ENCODE peak calls at places on chromosome 14, in seven cellular contexts. One of them, this sample, is unnamed.

GRCh38 chr14:95127531-95127911 is 29.8 kb downstream of the DICER1 start:
- DNase-seq in progenitor cell of endocrine pancreas: no peak
- DNase-seq in natural killer cell: no peak
- DNase-seq in AG10803: no peak
- DNase-seq in activated CD8-positive, alpha-beta T cell treated with anti-CD3 and anti-CD28 coated beads for 36 hours: no peak
- DNase-seq in upper lobe of right lung: no peak
- DNase-seq in AG09309: no peak
- DNase-seq in this sample: no peak

GRCh38 chr14:53640695-53641094 is 315.9 kb downstream of the BMP4 start:
- DNase-seq in AG09309: no peak
- DNase-seq in progenitor cell of endocrine pancreas: no peak
- DNase-seq in natural killer cell: no peak
- DNase-seq in activated CD8-positive, alpha-beta T cell treated with anti-CD3 and anti-CD28 coated beads for 36 hours: no peak
- DNase-seq in AG10803: no peak
- DNase-seq in upper lobe of right lung: no peak
- DNase-seq in this sample: no peak

GRCh38 chr14:77058785-77059184 is 30.3 kb upstream of the IRF2BPL start:
- DNase-seq in upper lobe of right lung: no peak
- DNase-seq in AG09309: no peak
- DNase-seq in AG10803: no peak
- DNase-seq in activated CD8-positive, alpha-beta T cell treated with anti-CD3 and anti-CD28 coated beads for 36 hours: no peak
- DNase-seq in natural killer cell: no peak
- DNase-seq in progenitor cell of endocrine pancreas: no peak
- DNase-seq in this sample: no peak

GRCh38 chr14:102481791-102482238 is 27.8 kb downstream of the ANKRD9 start:
- DNase-seq in upper lobe of right lung: peak; percentile 48
- DNase-seq in AG10803: no peak
- DNase-seq in activated CD8-positive, alpha-beta T cell treated with anti-CD3 and anti-CD28 coated beads for 36 hours: no peak
- DNase-seq in AG09309: no peak
- DNase-seq in progenitor cell of endocrine pancreas: no peak
- DNase-seq in natural killer cell: no peak
- DNase-seq in this sample: no peak

GRCh38 chr14:69087061-69087461 is 65.9 kb downstream of the DCAF5 start:
- DNase-seq in upper lobe of right lung: no peak
- DNase-seq in progenitor cell of endocrine pancreas: no peak
- DNase-seq in AG10803: peak; percentile 59
- DNase-seq in activated CD8-positive, alpha-beta T cell treated with anti-CD3 and anti-CD28 coated beads for 36 hours: no peak
- DNase-seq in AG09309: no peak
- DNase-seq in natural killer cell: no peak
- DNase-seq in this sample: no peak

GRCh38 chr14:73325630-73326299 is 88.5 kb downstream of the PAPLN start:
- DNase-seq in upper lobe of right lung: no peak
- DNase-seq in activated CD8-positive, alpha-beta T cell treated with anti-CD3 and anti-CD28 coated beads for 36 hours: no peak
- DNase-seq in AG10803: no peak
- DNase-seq in natural killer cell: no peak
- DNase-seq in AG09309: no peak
- DNase-seq in progenitor cell of endocrine pancreas: no peak
- DNase-seq in this sample: no peak

GRCh38 chr14:94998702-94999101 is 158.6 kb downstream of the DICER1 start:
- DNase-seq in AG09309: no peak
- DNase-seq in progenitor cell of endocrine pancreas: no peak
- DNase-seq in upper lobe of right lung: no peak
- DNase-seq in AG10803: no peak
- DNase-seq in activated CD8-positive, alpha-beta T cell treated with anti-CD3 and anti-CD28 coated beads for 36 hours: no peak
- DNase-seq in natural killer cell: no peak
- DNase-seq in this sample: no peak

GRCh38 chr14:89126461-89126860 is 290.6 kb downstream of the FOXN3 start:
- DNase-seq in natural killer cell: no peak
- DNase-seq in progenitor cell of endocrine pancreas: no peak
- DNase-seq in AG09309: no peak
- DNase-seq in activated CD8-positive, alpha-beta T cell treated with anti-CD3 and anti-CD28 coated beads for 36 hours: no peak
- DNase-seq in upper lobe of right lung: no peak
- DNase-seq in AG10803: no peak
- DNase-seq in this sample: no peak

GRCh38 chr14:54503476-54503875 is 6.2 kb upstream of the CGRRF1 start:
- DNase-seq in progenitor cell of endocrine pancreas: no peak
- DNase-seq in upper lobe of right lung: no peak
- DNase-seq in AG10803: peak; percentile 67
- DNase-seq in activated CD8-positive, alpha-beta T cell treated with anti-CD3 and anti-CD28 coated beads for 36 hours: no peak
- DNase-seq in AG09309: peak; percentile 21
- DNase-seq in natural killer cell: no peak
- DNase-seq in this sample: no peak

GRCh38 chr14:104215706-104216334 is 77.4 kb downstream of the KIF26A start:
- DNase-seq in natural killer cell: no peak
- DNase-seq in AG10803: no peak
- DNase-seq in progenitor cell of endocrine pancreas: no peak
- DNase-seq in AG09309: no peak
- DNase-seq in upper lobe of right lung: no peak
- DNase-seq in activated CD8-positive, alpha-beta T cell treated with anti-CD3 and anti-CD28 coated beads for 36 hours: no peak
- DNase-seq in this sample: no peak

GRCh38 chr14:75282166-75282547 is 3.5 kb downstream of the FOS start:
- DNase-seq in progenitor cell of endocrine pancreas: no peak
- DNase-seq in activated CD8-positive, alpha-beta T cell treated with anti-CD3 and anti-CD28 coated beads for 36 hours: no peak
- DNase-seq in upper lobe of right lung: no peak
- DNase-seq in AG09309: no peak
- DNase-seq in AG10803: peak; percentile 64
- DNase-seq in natural killer cell: no peak
- DNase-seq in this sample: no peak

GRCh38 chr14:60326274-60326673 is 77.3 kb downstream of the PPM1A start:
- DNase-seq in progenitor cell of endocrine pancreas: no peak
- DNase-seq in upper lobe of right lung: no peak
- DNase-seq in AG10803: no peak
- DNase-seq in AG09309: no peak
- DNase-seq in natural killer cell: no peak
- DNase-seq in activated CD8-positive, alpha-beta T cell treated with anti-CD3 and anti-CD28 coated beads for 36 hours: no peak
- DNase-seq in this sample: no peak

GRCh38 chr14:100018482-100018881 is 46.7 kb upstream of the EVL start:
- DNase-seq in AG10803: no peak
- DNase-seq in AG09309: no peak
- DNase-seq in progenitor cell of endocrine pancreas: no peak
- DNase-seq in upper lobe of right lung: no peak
- DNase-seq in natural killer cell: no peak
- DNase-seq in activated CD8-positive, alpha-beta T cell treated with anti-CD3 and anti-CD28 coated beads for 36 hours: no peak
- DNase-seq in this sample: no peak

GRCh38 chr14:63633801-63634200 is 7.9 kb downstream of the WDR89 start:
- DNase-seq in AG10803: no peak
- DNase-seq in activated CD8-positive, alpha-beta T cell treated with anti-CD3 and anti-CD28 coated beads for 36 hours: no peak
- DNase-seq in natural killer cell: no peak
- DNase-seq in AG09309: no peak
- DNase-seq in upper lobe of right lung: no peak
- DNase-seq in progenitor cell of endocrine pancreas: no peak
- DNase-seq in this sample: no peak
- TF ChIP-seq CTCF in AG10803: peak; percentile 17
- TF ChIP-seq CTCF in activated CD8-positive, alpha-beta T cell treated with anti-CD3 and anti-CD28 coated beads for 36 hours: no peak
- TF ChIP-seq CTCF in natural killer cell: no peak
- TF ChIP-seq CTCF in AG09309: no peak
- TF ChIP-seq CTCF in upper lobe of right lung: no peak
- TF ChIP-seq CTCF in progenitor cell of endocrine pancreas: no peak
- TF ChIP-seq CTCF in this sample: no peak

GRCh38 chr14:93023802-93024434 is 91.8 kb downstream of the ITPK1 start:
- DNase-seq in AG09309: no peak
- DNase-seq in natural killer cell: no peak
- DNase-seq in progenitor cell of endocrine pancreas: no peak
- DNase-seq in upper lobe of right lung: no peak
- DNase-seq in activated CD8-positive, alpha-beta T cell treated with anti-CD3 and anti-CD28 coated beads for 36 hours: no peak
- DNase-seq in AG10803: no peak
- DNase-seq in this sample: no peak
- TF ChIP-seq CTCF in AG09309: no peak
- TF ChIP-seq CTCF in natural killer cell: no peak
- TF ChIP-seq CTCF in progenitor cell of endocrine pancreas: no peak
- TF ChIP-seq CTCF in upper lobe of right lung: no peak
- TF ChIP-seq CTCF in activated CD8-positive, alpha-beta T cell treated with anti-CD3 and anti-CD28 coated beads for 36 hours: no peak
- TF ChIP-seq CTCF in AG10803: no peak
- TF ChIP-seq CTCF in this sample: no peak

GRCh38 chr14:78319826-78320635 is 149.9 kb downstream of the NRXN3 start:
- DNase-seq in natural killer cell: no peak
- DNase-seq in progenitor cell of endocrine pancreas: no peak
- DNase-seq in activated CD8-positive, alpha-beta T cell treated with anti-CD3 and anti-CD28 coated beads for 36 hours: no peak
- DNase-seq in upper lobe of right lung: no peak
- DNase-seq in AG10803: no peak
- DNase-seq in AG09309: no peak
- DNase-seq in this sample: no peak

GRCh38 chr14:78325911-78326310 is 155.7 kb downstream of the NRXN3 start:
- DNase-seq in AG10803: no peak
- DNase-seq in AG09309: no peak
- DNase-seq in natural killer cell: no peak
- DNase-seq in activated CD8-positive, alpha-beta T cell treated with anti-CD3 and anti-CD28 coated beads for 36 hours: no peak
- DNase-seq in progenitor cell of endocrine pancreas: no peak
- DNase-seq in upper lobe of right lung: no peak
- DNase-seq in this sample: no peak

GRCh38 chr14:78327426-78328210 is 157.4 kb downstream of the NRXN3 start:
- DNase-seq in activated CD8-positive, alpha-beta T cell treated with anti-CD3 and anti-CD28 coated beads for 36 hours: no peak
- DNase-seq in AG09309: no peak
- DNase-seq in AG10803: no peak
- DNase-seq in progenitor cell of endocrine pancreas: no peak
- DNase-seq in upper lobe of right lung: no peak
- DNase-seq in natural killer cell: no peak
- DNase-seq in this sample: no peak

GRCh38 chr14:78319411-78319810 is 149.2 kb downstream of the NRXN3 start:
- DNase-seq in progenitor cell of endocrine pancreas: no peak
- DNase-seq in upper lobe of right lung: no peak
- DNase-seq in AG10803: no peak
- DNase-seq in natural killer cell: no peak
- DNase-seq in activated CD8-positive, alpha-beta T cell treated with anti-CD3 and anti-CD28 coated beads for 36 hours: no peak
- DNase-seq in AG09309: no peak
- DNase-seq in this sample: no peak

DNA sequence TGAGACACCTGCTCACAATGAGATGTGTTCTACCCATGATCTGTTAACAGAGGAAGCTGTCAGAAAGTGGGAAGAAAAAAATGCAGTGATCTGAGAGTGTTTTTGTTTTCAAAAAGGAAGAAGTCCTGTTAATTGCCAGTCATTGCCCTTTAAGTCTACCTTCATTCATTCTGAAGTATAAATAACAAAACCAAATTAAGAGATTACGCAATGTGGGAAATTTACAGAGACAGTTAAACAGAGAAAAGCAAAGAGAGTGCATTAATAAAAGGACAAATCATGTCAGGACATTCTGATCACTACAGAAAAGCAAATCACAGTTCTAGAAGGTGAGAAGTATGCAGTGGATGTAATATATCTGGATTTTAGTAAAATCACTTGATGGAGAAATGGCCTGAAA is 154.2 kb downstream of the NRXN3 start:
- DNase-seq in AG09309: no peak
- DNase-seq in AG10803: no peak
- DNase-seq in upper lobe of right lung: no peak
- DNase-seq in activated CD8-positive, alpha-beta T cell treated with anti-CD3 and anti-CD28 coated beads for 36 hours: no peak
- DNase-seq in natural killer cell: no peak
- DNase-seq in progenitor cell of endocrine pancreas: no peak
- DNase-seq in this sample: no peak
- TF ChIP-seq CTCF in AG09309: no peak
- TF ChIP-seq CTCF in AG10803: no peak
- TF ChIP-seq CTCF in upper lobe of right lung: no peak
- TF ChIP-seq CTCF in activated CD8-positive, alpha-beta T cell treated with anti-CD3 and anti-CD28 coated beads for 36 hours: no peak
- TF ChIP-seq CTCF in natural killer cell: no peak
- TF ChIP-seq CTCF in progenitor cell of endocrine pancreas: no peak
- TF ChIP-seq CTCF in this sample: no peak

GRCh38 chr14:24212924-24213865 is at the start of gene CHMP4A:
- DNase-seq in AG10803: peak; percentile 98
- DNase-seq in upper lobe of right lung: peak; percentile 99
- DNase-seq in progenitor cell of endocrine pancreas: peak; percentile 89
- DNase-seq in natural killer cell: peak; percentile 94
- DNase-seq in AG09309: peak; percentile 89
- DNase-seq in activated CD8-positive, alpha-beta T cell treated with anti-CD3 and anti-CD28 coated beads for 36 hours: peak; percentile 99
- DNase-seq in this sample: peak; percentile 92
- TF ChIP-seq CTCF in AG10803: peak; percentile 19
- TF ChIP-seq CTCF in upper lobe of right lung: peak; percentile 8
- TF ChIP-seq CTCF in progenitor cell of endocrine pancreas: peak; percentile 15
- TF ChIP-seq CTCF in natural killer cell: no peak
- TF ChIP-seq CTCF in AG09309: peak; percentile 36
- TF ChIP-seq CTCF in activated CD8-positive, alpha-beta T cell treated with anti-CD3 and anti-CD28 coated beads for 36 hours: no peak
- TF ChIP-seq CTCF in this sample: no peak

This sample was measured in endothelial cell.